ENCODE peak calls at places on chromosomes 2 and 18, in eight cellular contexts. K is left lung, T is stomach, R is left ventricle myocardium inferior, C is lower lobe of right lung, P is HCT116, D is Caco-2, Y is A549. Z is an unnamed sample.

GRCh38 chr2:63424329-63425078 is 163.8 kb downstream of the WDPCP start:
- DNase-seq in R (no peak), Y (peak; percentile 64), T (no peak), C (no peak), D (no peak), K (peak; percentile 50), P (peak; percentile 56), Z (no peak)

GRCh38 chr2:1607236-1607920 is 136.9 kb downstream of the PXDN start:
- DNase-seq in R (no peak), D (no peak), P (no peak), C (no peak), K (no peak), Y (no peak), T (no peak), Z (peak; percentile 51)

GRCh38 chr2:157269060-157269459 is 11.6 kb downstream of the GALNT5 start:
- DNase-seq in T (no peak), P (no peak), R (no peak), C (no peak), Y (no peak), D (no peak), K (no peak), Z (no peak)

GRCh38 chr18:56245856-56246575 is 392.4 kb downstream of the TXNL1 start:
- DNase-seq in K (no peak), R (no peak), T (no peak), P (no peak), C (no peak), Y (peak; percentile 5), D (no peak), Z (no peak)

GRCh38 chr2:207202645-207203044 is 36.9 kb upstream of the KLF7 start:
- DNase-seq in D (peak; percentile 43), R (no peak), K (no peak), C (no peak), T (no peak), P (peak; percentile 4), Y (no peak), Z (no peak)

GRCh38 chr2:177338177-177338721 is 54.3 kb upstream of the AGPS start:
- DNase-seq in T (no peak), C (no peak), R (no peak), Y (peak; percentile 62), D (no peak), P (peak; percentile 85), K (no peak), Z (no peak)

GRCh38 chr2:27001851-27002369 is 30.9 kb upstream of the TMEM214 start:
- DNase-seq in T (no peak), D (no peak), K (no peak), R (no peak), P (no peak), C (no peak), Y (no peak), Z (no peak)

GRCh38 chr2:16653799-16654198 is 11.8 kb downstream of the CYRIA start:
- DNase-seq in D (no peak), C (no peak), T (no peak), R (no peak), K (no peak), P (no peak), Y (no peak), Z (no peak)

GRCh38 chr2:173884403-173884802 is 80.8 kb downstream of the SP3 start:
- DNase-seq in C (peak; percentile 69), D (peak; percentile 56), R (peak; percentile 55), P (peak; percentile 47), T (peak; percentile 76), Y (peak; percentile 46), K (no peak), Z (peak; percentile 76)

GRCh38 chr2:165440367-165440766 is 29.1 kb upstream of the CSRNP3 start:
- DNase-seq in D (no peak), P (no peak), Y (no peak), R (no peak), T (no peak), K (no peak), C (no peak), Z (no peak)

GRCh38 chr2:186641807-186642321 is 52.0 kb upstream of the FAM171B start:
- DNase-seq in Y (peak; percentile 79), D (peak; percentile 45), K (no peak), R (no peak), P (peak; percentile 50), T (no peak), C (no peak), Z (no peak)

GRCh38 chr2:188937228-188938220 is 36.6 kb upstream of the COL3A1 start:
- DNase-seq in P (no peak), T (no peak), D (no peak), K (no peak), Y (no peak), R (no peak), C (no peak), Z (no peak)

GRCh38 chr2:152550386-152550785 is 166.9 kb downstream of the PRPF40A start:
- DNase-seq in Y (no peak), T (peak; percentile 45), P (no peak), C (no peak), K (no peak), D (no peak), R (no peak), Z (no peak)

GRCh38 chr18:44130365-44130942 is 550.2 kb upstream of the SETBP1 start:
- DNase-seq in R (no peak), D (no peak), T (no peak), K (no peak), Y (peak; percentile 14), C (no peak), P (no peak), Z (no peak)

GRCh38 chr2:74502147-74502719 is 2.8 kb upstream of the LBX2 start:
- DNase-seq in D (peak; percentile 81), P (no peak), R (no peak), T (peak; percentile 68), K (peak; percentile 66), Y (no peak), C (peak; percentile 48), Z (no peak)

GRCh38 chr2:148023861-148024260 is 3.0 kb downstream of the MBD5 start:
- DNase-seq in D (no peak), Y (no peak), T (no peak), R (no peak), K (no peak), C (no peak), P (no peak), Z (no peak)

DNA sequence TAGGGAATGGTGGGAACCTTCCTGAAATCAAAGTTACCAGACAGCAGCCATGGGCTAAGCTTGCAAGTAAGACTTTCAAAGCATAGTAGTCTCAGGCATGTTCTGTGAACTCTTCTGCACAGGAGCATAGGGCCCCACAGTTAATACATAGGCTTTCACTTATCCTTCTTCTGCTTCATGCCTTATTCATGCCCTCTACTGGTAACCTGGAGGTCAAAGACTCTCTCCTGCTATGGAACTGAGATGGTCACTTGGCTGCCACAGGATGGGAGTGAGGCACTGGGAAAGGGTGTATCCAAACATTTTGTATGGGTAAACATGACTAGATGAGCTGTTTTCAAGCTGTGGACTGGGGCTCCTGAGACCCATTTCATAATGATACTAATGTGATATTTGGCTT is 49.1 kb upstream of the ZNF638 start:
- DNase-seq in P (no peak), C (no peak), T (no peak), D (peak; percentile 46), R (no peak), K (no peak), Y (peak; percentile 41), Z (no peak)
- TF ChIP-seq CTCF in P (peak; percentile 29), C (no peak), T (no peak), D (peak; percentile 61), R (no peak), K (no peak), Y (peak; percentile 36), Z (no peak)

GRCh38 chr18:58226476-58226875 is 182.4 kb downstream of the NEDD4L start:
- DNase-seq in K (no peak), R (no peak), Y (no peak), C (no peak), T (peak; percentile 22), P (no peak), D (no peak), Z (no peak)

GRCh38 chr18:58225101-58225500 is 181.1 kb downstream of the NEDD4L start:
- DNase-seq in D (no peak), Y (no peak), C (no peak), R (no peak), T (no peak), K (no peak), P (no peak), Z (no peak)

GRCh38 chr18:58224425-58224750 is 180.4 kb downstream of the NEDD4L start:
- DNase-seq in R (no peak), K (no peak), D (no peak), P (no peak), T (no peak), C (no peak), Y (no peak), Z (no peak)

GRCh38 chr18:58222439-58223125 is 178.6 kb downstream of the NEDD4L start:
- DNase-seq in Y (no peak), C (no peak), P (no peak), T (no peak), R (no peak), K (no peak), D (no peak), Z (no peak)

DNA sequence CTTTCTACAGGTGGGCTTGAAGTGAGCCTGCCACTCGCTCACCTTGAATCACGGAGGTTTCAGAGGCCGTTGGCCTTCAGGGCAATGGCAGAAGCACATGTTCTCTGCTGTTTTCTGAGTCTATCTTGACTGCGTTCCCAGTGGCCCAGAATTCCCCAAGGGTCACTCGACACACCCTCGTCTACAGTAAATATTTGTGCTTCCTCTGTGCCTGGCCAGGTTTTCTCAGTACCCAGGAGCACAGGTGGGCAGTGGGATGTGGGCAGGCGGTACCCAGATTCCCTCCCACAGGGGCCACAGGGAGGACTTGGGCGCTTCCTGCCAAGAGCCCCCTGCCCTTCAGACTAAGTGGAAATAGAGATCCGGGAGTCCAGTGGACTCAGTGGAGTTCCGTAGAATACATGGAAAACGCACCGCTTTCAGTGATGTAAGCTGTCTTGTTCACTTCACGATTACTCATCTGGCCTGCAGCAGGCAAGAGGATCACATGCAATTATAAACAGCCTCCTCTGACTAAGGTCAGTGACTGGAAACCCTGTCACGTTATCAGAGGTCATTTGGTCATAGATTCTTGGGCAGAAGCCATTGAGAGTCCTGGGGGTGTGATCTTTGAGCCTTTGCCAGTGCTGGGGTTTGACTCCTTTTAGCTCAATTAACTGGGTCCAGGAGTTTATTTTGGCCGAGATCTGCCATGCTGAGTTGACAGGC is 179.8 kb downstream of the NEDD4L start:
- DNase-seq in K (no peak), Y (peak; percentile 86), C (peak; percentile 61), P (peak; percentile 76), T (peak; percentile 85), R (no peak), D (no peak), Z (no peak)
- H3K4me3 ChIP-seq in K (peak overlapping the region; percentile 21), Y (peak overlapping the region; percentile 45), C (peak overlapping the region; percentile 49), P (peak overlapping the region; percentile 57), T (peak overlapping the region; percentile 43), R (peak overlapping the region; percentile 20), D (peak overlapping the region; percentile 39), Z (no peak overlapping the region)

GRCh38 chr2:240531038-240531437 is 26.8 kb downstream of the ANKMY1 start:
- DNase-seq in D (no peak), T (no peak), C (no peak), K (no peak), R (no peak), Y (no peak), P (no peak), Z (no peak)
- H3K9me3 ChIP-seq in D (peaks cover 11% of the 10 kb centered on the region), T (peaks cover 18% of the 10 kb centered on the region), C (peaks cover 20% of the 10 kb centered on the region), K (no peaks in the 10 kb centered on the region), R (peaks cover 26% of the 10 kb centered on the region), Y (peaks cover 38% of the 10 kb centered on the region), P (peaks cover 29% of the 10 kb centered on the region), Z (peaks cover 23% of the 10 kb centered on the region)

DNA sequence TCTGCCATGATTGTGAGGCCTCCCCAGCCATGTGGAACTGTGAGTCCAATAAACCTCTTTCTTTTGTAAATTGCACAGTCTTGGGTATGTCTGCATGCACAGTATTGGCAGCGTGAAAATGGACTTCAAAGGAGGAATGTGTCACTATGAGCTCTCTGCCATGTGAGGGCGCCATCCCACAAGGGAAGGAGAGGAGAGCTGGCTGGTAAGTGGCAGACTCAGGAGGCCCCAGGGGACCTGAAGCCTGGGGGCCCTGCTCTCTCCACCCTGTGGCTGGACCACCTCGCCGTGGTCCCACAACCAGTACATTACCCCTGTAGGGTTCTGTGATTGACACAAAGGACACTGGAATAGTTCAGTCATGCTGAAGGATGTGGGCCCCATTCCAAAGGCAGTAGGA is 122.1 kb downstream of the RPIA start:
- DNase-seq in D (no peak), C (no peak), K (no peak), T (no peak), Y (no peak), R (no peak), P (no peak), Z (no peak)
- TF ChIP-seq CTCF in D (no peak), C (peak; percentile 8), K (no peak), T (no peak), Y (no peak), R (no peak), P (peak; percentile 39), Z (no peak)

Z was measured in tibial artery.